ENCODE peak calls at places on chromosomes 12 and 14, in six cellular contexts. D, B, P, Z, M and A are unnamed samples.
A peak's percentile ranks its signal among the peaks of the same experiment; 100 is the strongest.

GRCh38 chr12:125579916-125580315 is 514.7 kb downstream of the AACS start:
- DNase-seq in D (no peak), B (no peak), P (no peak), Z (no peak), M (no peak), A (no peak)

GRCh38 chr12:64059685-64060084 is 162.4 kb downstream of the KICS2 start:
- DNase-seq in D (no peak), B (no peak), P (no peak), Z (no peak), M (no peak), A (no peak)

GRCh38 chr12:117202556-117202955 is 12.3 kb upstream of the FBXO21 start:
- DNase-seq in D (peak; percentile 57), B (no peak), P (no peak), Z (no peak), M (no peak), A (no peak)

GRCh38 chr14:72651081-72651480 is 242.8 kb downstream of the DPF3 start:
- DNase-seq in D (peak; percentile 16), B (peak; percentile 39), P (no peak), Z (no peak), M (no peak), A (no peak)

GRCh38 chr14:60951781-60952435 is 29.0 kb downstream of the TRMT5 start:
- DNase-seq in D (no peak), B (no peak), P (no peak), Z (no peak), M (no peak), A (no peak)

GRCh38 chr14:68109132-68109531 is 289.6 kb downstream of the RAD51B start:
- DNase-seq in D (no peak), B (no peak), P (no peak), Z (no peak), M (peak; percentile 56), A (no peak)

GRCh38 chr14:91265404-91265803 is 20.9 kb upstream of the GPR68 start:
- DNase-seq in D (no peak), B (no peak), P (no peak), Z (no peak), M (no peak), A (no peak)

GRCh38 chr12:70733385-70733784 is 96.2 kb upstream of the PTPRB start:
- DNase-seq in D (peak; percentile 84), B (peak; percentile 48), P (no peak), Z (peak; percentile 88), M (peak; percentile 90), A (no peak)

GRCh38 chr14:52119030-52119429 is 50.2 kb upstream of the NID2 start:
- DNase-seq in D (no peak), B (no peak), P (no peak), Z (no peak), M (no peak), A (no peak)

GRCh38 chr12:75560167-75560566 is 48.8 kb upstream of the KRR1 start:
- DNase-seq in D (no peak), B (no peak), P (no peak), Z (peak; percentile 45), M (peak; percentile 67), A (no peak)

GRCh38 chr14:49909016-49909415 is 16.1 kb downstream of the ARF6 start:
- DNase-seq in D (no peak), B (no peak), P (no peak), Z (no peak), M (no peak), A (no peak)

GRCh38 chr12:27975222-27976136 is 2.9 kb upstream of the PTHLH start:
- DNase-seq in D (no peak), B (peak; percentile 34), P (no peak), Z (peak; percentile 40), M (no peak), A (no peak)